ENCODE peak calls at places on chromosomes 6 and 20, in seven cellular contexts. U is A549; H is progenitor cell of endocrine pancreas; X is SK-N-SH; S is mesothelial cell of epicardium; A is CD8-positive, alpha-beta T cell; F is adrenal gland. O is an unnamed sample.

GRCh38 chr6:113630365-113630737 is 226.8 kb upstream of the MARCKS start:
- DNase-seq in U (no peak), H (no peak), X (no peak), S (no peak), A (no peak), F (no peak), O (no peak)

GRCh38 chr20:4011226-4011975 is 4.0 kb downstream of the RNF24 start:
- DNase-seq in U (no peak), H (no peak), X (no peak), S (no peak), A (no peak), F (no peak), O (no peak)

GRCh38 chr6:112282217-112282616 is 27.9 kb upstream of the LAMA4 start:
- DNase-seq in U (no peak), H (no peak), X (peak; percentile 53), S (peak; percentile 43), A (no peak), F (peak; percentile 39), O (no peak)

GRCh38 chr6:56663344-56663743 is 20.7 kb upstream of the DST start:
- DNase-seq in U (no peak), H (no peak), X (no peak), S (no peak), A (no peak), F (no peak), O (no peak)

GRCh38 chr6:127956260-127956888 is 55.5 kb upstream of the THEMIS start:
- DNase-seq in U (no peak), H (no peak), X (no peak), S (no peak), A (no peak), F (peak; percentile 5), O (no peak)

GRCh38 chr6:125753937-125754259 is 4.5 kb downstream of the HEY2 start:
- DNase-seq in U (no peak), H (no peak), X (no peak), S (no peak), A (no peak), F (no peak), O (no peak)

GRCh38 chr20:21265457-21266190 is 37.5 kb upstream of the XRN2 start:
- DNase-seq in U (no peak), H (no peak), X (no peak), S (no peak), A (no peak), F (no peak), O (no peak)

GRCh38 chr20:14062786-14063185 is 67.5 kb downstream of the MACROD2 start:
- DNase-seq in U (no peak), H (no peak), X (no peak), S (no peak), A (no peak), F (no peak), O (no peak)

GRCh38 chr6:15534970-15535369 is 127.9 kb downstream of the DTNBP1 start:
- DNase-seq in U (no peak), H (no peak), X (no peak), S (no peak), A (no peak), F (no peak), O (no peak)

GRCh38 chr20:7399575-7399974 is 540.7 kb downstream of the HAO1 start:
- DNase-seq in U (no peak), H (no peak), X (no peak), S (no peak), A (no peak), F (peak; percentile 0), O (no peak)

GRCh38 chr6:148867851-148868250 is 121.0 kb downstream of the UST start:
- DNase-seq in U (no peak), H (no peak), X (no peak), S (no peak), A (no peak), F (no peak), O (no peak)

GRCh38 chr6:34234667-34235604 is 1.7 kb upstream of the HMGA1 start:
- DNase-seq in U (no peak), H (peak; percentile 88), X (no peak), S (peak; percentile 64), A (peak; percentile 57), F (no peak), O (no peak)

GRCh38 chr6:139577124-139577800 is 202.8 kb upstream of the CITED2 start:
- DNase-seq in U (no peak), H (no peak), X (no peak), S (no peak), A (no peak), F (no peak), O (no peak)

GRCh38 chr6:84522135-84522535 is 242.3 kb downstream of the TBX18 start:
- DNase-seq in U (peak; percentile 10), H (no peak), X (no peak), S (no peak), A (no peak), F (peak; percentile 8), O (no peak)

GRCh38 chr20:58922036-58922435 is 59.0 kb upstream of the NELFCD start:
- DNase-seq in U (no peak), H (no peak), X (no peak), S (no peak), A (no peak), F (no peak), O (no peak)

GRCh38 chr6:17193376-17193775 is 87.8 kb upstream of the RBM24 start:
- DNase-seq in U (no peak), H (no peak), X (no peak), S (no peak), A (no peak), F (no peak), O (no peak)

GRCh38 chr6:111423960-111424846 is 58.8 kb downstream of the REV3L start:
- DNase-seq in U (no peak), H (no peak), X (peak; percentile 63), S (no peak), A (no peak), F (peak; percentile 50), O (no peak)

GRCh38 chr6:7776509-7776908 is 50.6 kb downstream of the BMP6 start:
- DNase-seq in U (no peak), H (no peak), X (no peak), S (no peak), A (no peak), F (peak; percentile 25), O (no peak)

GRCh38 chr6:134293659-134294161 is 24.2 kb downstream of the SGK1 start:
- DNase-seq in U (no peak), H (no peak), X (peak; percentile 33), S (no peak), A (no peak), F (peak; percentile 61), O (no peak)

GRCh38 chr6:148747493-148748160 is 797 bp downstream of the UST start:
- DNase-seq in U (peak; percentile 13), H (peak; percentile 32), X (peak; percentile 15), S (peak; percentile 67), A (peak; percentile 72), F (peak; percentile 34), O (peak; percentile 75)

GRCh38 chr6:119079288-119079809 is 885 bp upstream of the FAM184A start:
- DNase-seq in U (no peak), H (no peak), X (no peak), S (no peak), A (no peak), F (peak; percentile 33), O (no peak)

GRCh38 chr6:119076966-119077642 is 1.4 kb downstream of the FAM184A start:
- DNase-seq in U (no peak), H (no peak), X (no peak), S (no peak), A (no peak), F (no peak), O (no peak)

GRCh38 chr6:119076173-119076965 is 2.1 kb downstream of the FAM184A start:
- DNase-seq in U (no peak), H (no peak), X (no peak), S (no peak), A (no peak), F (no peak), O (no peak)

GRCh38 chr6:119078449-119079287 is at the start of gene FAM184A:
- DNase-seq in U (peak; percentile 23), H (peak; percentile 77), X (peak; percentile 90), S (peak; percentile 80), A (peak; percentile 79), F (peak; percentile 72), O (peak; percentile 86)

DNA sequence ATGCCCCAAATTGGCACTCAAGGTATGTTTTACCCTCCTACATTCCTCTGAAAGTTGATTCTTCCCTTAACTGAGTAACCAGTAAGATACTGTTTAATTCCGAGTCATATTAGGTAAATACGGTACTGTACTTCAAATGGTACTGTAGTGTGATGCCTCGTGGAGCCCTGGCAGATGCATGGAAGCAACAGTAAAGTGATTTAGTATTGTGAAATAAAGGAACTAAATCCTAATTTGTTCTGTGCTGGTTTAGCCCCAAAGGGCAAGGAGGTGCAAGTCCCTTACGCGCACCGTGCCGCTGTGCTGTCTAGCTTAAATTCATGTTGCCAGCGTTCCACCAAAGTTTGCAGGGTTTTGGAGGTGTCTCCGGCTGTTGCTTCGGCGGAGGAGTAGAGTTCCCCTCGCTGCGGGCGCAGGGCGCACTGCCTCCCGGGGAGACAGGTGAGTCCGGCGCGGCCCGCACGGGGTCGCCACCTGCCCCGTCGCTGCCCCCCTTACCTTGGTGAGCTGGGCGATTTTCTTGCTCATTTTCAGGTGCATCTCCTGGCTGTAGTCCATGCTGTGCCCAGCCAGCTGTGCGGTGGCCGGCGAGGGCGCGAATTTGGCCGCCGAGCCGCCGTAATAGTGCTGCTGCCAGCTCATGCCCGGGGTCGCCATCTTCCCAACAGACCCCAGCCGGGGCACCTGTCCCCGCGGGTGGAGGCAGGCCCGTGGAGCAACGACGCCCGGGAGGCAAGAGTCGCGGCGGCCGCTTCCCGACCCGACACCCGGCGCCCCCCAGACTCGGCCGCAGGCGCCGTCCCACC is 618 bp downstream of the FAM184A start:
- DNase-seq in U (no peak), H (peak; percentile 63), X (peak; percentile 75), S (peak; percentile 46), A (peak; percentile 75), F (peak; percentile 33), O (peak; percentile 70)
- TF ChIP-seq CTCF in U (no peak), H (peak; percentile 68), X (peak; percentile 9), S (no peak), A (peak; percentile 26), F (peak; percentile 27), O (peak; percentile 40)

GRCh38 chr6:72182337-72183246 is 296.2 kb downstream of the RIMS1 start:
- DNase-seq in U (peak; percentile 2), H (peak; percentile 52), X (peak; percentile 59), S (peak; percentile 69), A (no peak), F (no peak), O (peak; percentile 70)
- TF ChIP-seq CTCF in U (no peak), H (no peak), X (no peak), S (no peak), A (no peak), F (no peak), O (no peak)

GRCh38 chr6:53520320-53520928 is 24.5 kb downstream of the GCLC start:
- DNase-seq in U (no peak), H (no peak), X (no peak), S (no peak), A (no peak), F (no peak), O (no peak)
- TF ChIP-seq CTCF in U (no peak), H (no peak), X (no peak), S (no peak), A (no peak), F (no peak), O (no peak)

DNA sequence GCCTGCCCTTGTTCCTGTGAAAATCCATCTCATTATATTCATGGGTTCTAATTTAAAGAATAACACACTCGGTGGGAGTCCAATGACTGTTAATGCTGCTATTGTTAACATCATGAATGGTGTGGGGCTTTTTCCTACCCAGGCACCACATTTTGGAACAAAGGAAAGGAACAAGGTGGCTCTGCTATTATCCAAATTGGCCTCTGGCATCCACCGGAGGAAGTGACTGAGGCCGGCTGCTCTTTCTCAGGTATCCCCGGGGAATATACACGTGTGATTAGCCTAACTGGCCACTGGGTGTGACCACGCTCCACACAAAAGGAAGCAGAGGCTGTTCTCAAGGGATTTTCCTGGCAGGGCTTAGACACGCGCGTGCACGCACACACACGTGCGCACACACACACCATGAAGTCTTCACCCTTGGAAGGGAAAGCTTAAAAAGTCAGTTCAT is 601.2 kb upstream of the ARID1B start:
- DNase-seq in U (peak; percentile 2), H (peak; percentile 10), X (peak; percentile 64), S (no peak), A (no peak), F (no peak), O (no peak)
- TF ChIP-seq CTCF in U (no peak), H (peak; percentile 56), X (peak; percentile 31), S (no peak), A (no peak), F (peak; percentile 30), O (peak; percentile 65)

O was measured in type B pancreatic cell.